ENCODE peak calls at places on chromosome 10, in four cellular contexts. O is GM12878, C is glutamatergic neuron, J is MCF 10A. G is an unnamed sample.

GRCh38 chr10:28676297-28676967 is 889 bp upstream of the BAMBI start:
- DNase-seq in C (peak; percentile 69), J (no peak), O (no peak), G (peak; percentile 54)

GRCh38 chr10:69573056-69573806 is at the start of gene NEUROG3:
- DNase-seq in C (peak; percentile 32), O (peak; percentile 19), J (no peak), G (peak; percentile 57)

GRCh38 chr10:117617086-117617485 is 74.5 kb downstream of the EMX2 start:
- DNase-seq in O (no peak), J (no peak), C (no peak), G (no peak)

GRCh38 chr10:72364239-72364777 is 9.6 kb upstream of the DNAJB12 start:
- DNase-seq in O (peak; percentile 59), C (peak; percentile 94), J (peak; percentile 94), G (peak; percentile 84)

GRCh38 chr10:47303866-47304265 is 3.9 kb downstream of the GDF10 start:
- DNase-seq in C (no peak), O (no peak), J (no peak), G (no peak)

GRCh38 chr10:47173929-47174442 is 126.0 kb upstream of the GDF10 start:
- DNase-seq in O (no peak), C (no peak), J (no peak), G (no peak)

GRCh38 chr10:79073784-79074432 is 5.1 kb downstream of the ZMIZ1 start:
- DNase-seq in C (no peak), J (no peak), O (no peak), G (no peak)

GRCh38 chr10:78865518-78865835 is 203.3 kb upstream of the ZMIZ1 start:
- DNase-seq in O (no peak), C (no peak), J (no peak), G (no peak)

GRCh38 chr10:21527634-21528451 is 2.4 kb upstream of the SKIDA1 start:
- DNase-seq in C (no peak), J (peak; percentile 52), O (no peak), G (no peak)

GRCh38 chr10:43396928-43397624 is 11.9 kb downstream of the HNRNPF start:
- DNase-seq in J (peak; percentile 92), C (peak; percentile 81), O (no peak), G (peak; percentile 78)

GRCh38 chr10:96672491-96673175 is 47.7 kb downstream of the PIK3AP1 start:
- DNase-seq in J (no peak), O (no peak), C (no peak), G (no peak)

GRCh38 chr10:99345350-99345749 is 16.2 kb downstream of the CNNM1 start:
- DNase-seq in J (no peak), O (no peak), C (no peak), G (no peak)

GRCh38 chr10:31190488-31190887 is 128.5 kb upstream of the ZEB1 start:
- DNase-seq in J (no peak), C (no peak), O (no peak), G (no peak)

GRCh38 chr10:50653142-50653541 is 29.4 kb upstream of the SGMS1 start:
- DNase-seq in J (peak; percentile 31), C (no peak), O (no peak), G (no peak)

GRCh38 chr10:104527013-104527412 is 114.1 kb upstream of the SORCS3 start:
- DNase-seq in C (no peak), J (no peak), O (no peak), G (no peak)

GRCh38 chr10:3108033-3108432 is 40.7 kb downstream of the PFKP start:
- DNase-seq in C (no peak), J (no peak), O (no peak), G (no peak)

GRCh38 chr10:80260295-80261243 is 28.9 kb downstream of the MAT1A start:
- DNase-seq in C (no peak), O (no peak), J (peak; percentile 55), G (peak; percentile 65)

GRCh38 chr10:44383749-44384600 is 922 bp downstream of the CXCL12 start:
- DNase-seq in O (no peak), C (peak; percentile 55), J (no peak), G (peak; percentile 57)

GRCh38 chr10:3652886-3653285 is 132.1 kb downstream of the KLF6 start:
- DNase-seq in C (no peak), O (no peak), J (no peak), G (no peak)

GRCh38 chr10:45509491-45509890 is 135.5 kb downstream of the ALOX5 start:
- DNase-seq in C (no peak), J (no peak), O (no peak), G (no peak)

GRCh38 chr10:89837173-89838001 is 136.0 kb downstream of the KIF20B start:
- DNase-seq in C (no peak), O (no peak), J (no peak), G (no peak)

GRCh38 chr10:99709480-99710229 is 22.3 kb downstream of the COX15 start:
- DNase-seq in J (no peak), C (no peak), O (peak; percentile 32), G (no peak)

GRCh38 chr10:118957141-118957825 is 72.2 kb upstream of the NANOS1 start:
- DNase-seq in O (no peak), J (no peak), C (no peak), G (no peak)

GRCh38 chr10:132296671-132297443 is 10.9 kb downstream of the STK32C start:
- DNase-seq in O (no peak), C (peak; percentile 12), J (no peak), G (no peak)

GRCh38 chr10:21496285-21497176 is 29.0 kb downstream of the SKIDA1 start:
- DNase-seq in O (no peak), J (peak; percentile 62), C (peak; percentile 73), G (peak; percentile 71)

GRCh38 chr10:25094590-25094989 is 78.2 kb downstream of the THNSL1 start:
- DNase-seq in J (no peak), O (no peak), C (no peak), G (no peak)

GRCh38 chr10:116722736-116723427 is 19.5 kb downstream of the HSPA12A start:
- DNase-seq in O (no peak), C (peak; percentile 47), J (no peak), G (no peak)

GRCh38 chr10:29725133-29725720 is 90.5 kb upstream of the SVIL start:
- DNase-seq in J (no peak), O (no peak), C (no peak), G (no peak)

GRCh38 chr10:47037654-47038425 is 126.6 kb downstream of the PTPN20 start:
- DNase-seq in O (no peak), J (no peak), C (no peak), G (no peak)

GRCh38 chr10:5619366-5620211 is 46.8 kb downstream of the ASB13 start:
- DNase-seq in O (no peak), J (no peak), C (no peak), G (no peak)

GRCh38 chr10:101570764-101571572 is 17.1 kb downstream of the POLL start:
- DNase-seq in J (peak; percentile 14), C (no peak), O (no peak), G (no peak)

GRCh38 chr10:120588311-120588710 is 131.3 kb downstream of the PLPP4 start:
- DNase-seq in J (no peak), C (no peak), O (no peak), G (no peak)

GRCh38 chr10:59868974-59869940 is 37.1 kb downstream of the CCDC6 start:
- DNase-seq in C (no peak), O (no peak), J (no peak), G (no peak)

GRCh38 chr10:47045331-47045861 is 134.2 kb downstream of the PTPN20 start:
- DNase-seq in C (no peak), J (no peak), O (no peak), G (no peak)

GRCh38 chr10:117668351-117669008 is 125.9 kb downstream of the EMX2 start:
- DNase-seq in C (no peak), J (no peak), O (no peak), G (no peak)

GRCh38 chr10:14971867-14972448 is 12.8 kb downstream of the MEIG1 start:
- DNase-seq in J (peak; percentile 42), O (no peak), C (peak; percentile 60), G (peak; percentile 48)

GRCh38 chr10:10872035-10872673 is 145.5 kb upstream of the CELF2 start:
- DNase-seq in O (no peak), C (no peak), J (no peak), G (no peak)

GRCh38 chr10:99540673-99541531 is 8.2 kb downstream of the NKX2-3 start:
- DNase-seq in C (no peak), O (no peak), J (peak; percentile 31), G (no peak)

GRCh38 chr10:43287056-43288007 is 20.5 kb upstream of the RASGEF1A start:
- DNase-seq in C (no peak), J (peak; percentile 86), O (peak; percentile 27), G (no peak)

GRCh38 chr10:91088300-91089140 is 131.9 kb upstream of the PCGF5 start:
- DNase-seq in C (no peak), O (no peak), J (peak; percentile 27), G (no peak)
- TF ChIP-seq CTCF in C (no peak), O (peak; percentile 37), J (peak; percentile 28), G (no peak)

GRCh38 chr10:133297504-133297903 is 11.2 kb downstream of the TUBGCP2 start:
- DNase-seq in J (no peak), O (no peak), C (no peak), G (no peak)

GRCh38 chr10:133299738-133300137 is 8.9 kb downstream of the TUBGCP2 start:
- DNase-seq in O (no peak), J (no peak), C (no peak), G (no peak)

GRCh38 chr10:133302230-133302629 is 6.4 kb downstream of the TUBGCP2 start:
- DNase-seq in O (no peak), C (no peak), J (no peak), G (no peak)

GRCh38 chr10:133298466-133298865 is 10.2 kb downstream of the TUBGCP2 start:
- DNase-seq in J (no peak), O (no peak), C (no peak), G (no peak)

GRCh38 chr10:133299224-133299623 is 9.4 kb downstream of the TUBGCP2 start:
- DNase-seq in O (no peak), J (no peak), C (no peak), G (no peak)
- TF ChIP-seq CTCF in O (no peak), J (no peak), C (no peak), G (no peak)

DNA sequence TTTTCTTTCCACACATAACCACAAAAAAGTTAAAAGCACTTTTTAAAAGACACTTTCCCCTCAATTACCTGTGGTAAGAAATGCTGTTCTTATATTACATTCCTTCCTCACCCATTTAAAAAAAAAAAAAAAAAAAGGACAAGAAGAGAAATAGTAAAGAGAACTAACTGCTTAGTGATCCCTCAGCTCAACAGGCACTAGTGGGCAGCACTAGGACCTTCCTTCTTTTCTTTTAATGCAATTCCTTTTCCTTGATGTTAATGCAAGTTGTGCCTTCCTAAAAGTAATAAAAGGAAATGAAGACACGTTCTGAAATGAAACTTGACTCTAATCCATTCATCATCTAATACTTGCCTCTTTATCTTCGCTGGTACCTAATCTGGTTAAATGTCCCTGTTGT is 189.6 kb downstream of the TCF7L2 start:
- DNase-seq in C (no peak), J (no peak), O (no peak), G (no peak)
- TF ChIP-seq CTCF in C (no peak), J (no peak), O (no peak), G (no peak)

GRCh38 chr10:130338588-130339070 is 202.4 kb downstream of the GLRX3 start:
- DNase-seq in J (no peak), C (no peak), O (no peak), G (no peak)

GRCh38 chr10:130337696-130338587 is 201.8 kb downstream of the GLRX3 start:
- DNase-seq in C (no peak), O (no peak), J (no peak), G (no peak)

GRCh38 chr10:130337305-130337640 is 201.1 kb downstream of the GLRX3 start:
- DNase-seq in J (no peak), C (no peak), O (no peak), G (no peak)

GRCh38 chr10:130335336-130335735 is 199.1 kb downstream of the GLRX3 start:
- DNase-seq in C (no peak), J (no peak), O (no peak), G (no peak)

GRCh38 chr10:130336612-130337304 is 200.6 kb downstream of the GLRX3 start:
- DNase-seq in C (peak; percentile 32), J (no peak), O (no peak), G (peak; percentile 41)
- TF ChIP-seq CTCF in C (no peak), J (no peak), O (no peak), G (peak; percentile 35)